ENCODE peak calls at places on chromosomes 12 and 14, in six cellular contexts. X, V, M, G, T and Z are unnamed samples.
A peak's percentile ranks its signal among the peaks of the same experiment; 100 is the strongest.

GRCh38 chr12:87155616-87156015 is 873.6 kb downstream of the C12orf50 start:
- DNase-seq in X (peak; percentile 60), V (no peak), M (no peak), G (no peak), T (peak; percentile 64), Z (peak; percentile 23)

GRCh38 chr14:34710006-34710405 is 4.4 kb downstream of the CFL2 start:
- DNase-seq in X (no peak), V (no peak), M (no peak), G (no peak), T (no peak), Z (no peak)

GRCh38 chr14:80919622-80920021 is 21.9 kb downstream of the CEP128 start:
- DNase-seq in X (no peak), V (no peak), M (no peak), G (no peak), T (no peak), Z (no peak)

GRCh38 chr14:100104523-100105300 is 39.5 kb downstream of the EVL start:
- DNase-seq in X (peak; percentile 56), V (no peak), M (no peak), G (no peak), T (peak; percentile 47), Z (peak; percentile 58)

GRCh38 chr14:53273671-53274072 is 120.5 kb upstream of the DDHD1 start:
- DNase-seq in X (no peak), V (no peak), M (no peak), G (no peak), T (peak; percentile 18), Z (no peak)

GRCh38 chr12:6068226-6068625 is 56.2 kb downstream of the VWF start:
- DNase-seq in X (no peak), V (no peak), M (no peak), G (no peak), T (no peak), Z (no peak)

GRCh38 chr14:67513631-67514108 is 19.4 kb upstream of the PLEKHH1 start:
- DNase-seq in X (no peak), V (no peak), M (no peak), G (no peak), T (no peak), Z (no peak)

GRCh38 chr12:15227004-15227679 is 5.9 kb upstream of the RERG start:
- DNase-seq in X (peak; percentile 27), V (peak; percentile 46), M (no peak), G (no peak), T (peak; percentile 56), Z (no peak)

GRCh38 chr12:63196168-63196567 is 45.2 kb upstream of the AVPR1A start:
- DNase-seq in X (no peak), V (no peak), M (no peak), G (no peak), T (no peak), Z (no peak)

GRCh38 chr12:85138833-85139232 is 102.7 kb downstream of the LRRIQ1 start:
- DNase-seq in X (peak; percentile 2), V (no peak), M (no peak), G (no peak), T (peak; percentile 15), Z (no peak)

GRCh38 chr12:2483713-2484112 is 311.1 kb upstream of the FKBP4 start:
- DNase-seq in X (no peak), V (no peak), M (no peak), G (no peak), T (no peak), Z (no peak)

GRCh38 chr12:130792926-130793849 is 45.9 kb downstream of the STX2 start:
- DNase-seq in X (no peak), V (no peak), M (no peak), G (no peak), T (no peak), Z (no peak)

GRCh38 chr12:119902084-119902509 is 25.0 kb upstream of the CIT start:
- DNase-seq in X (peak; percentile 62), V (peak; percentile 34), M (peak; percentile 73), G (peak; percentile 72), T (peak; percentile 72), Z (peak; percentile 33)

GRCh38 chr12:101823891-101824290 is 6.9 kb downstream of the GNPTAB start:
- DNase-seq in X (peak; percentile 15), V (peak; percentile 23), M (no peak), G (peak; percentile 75), T (peak; percentile 22), Z (no peak)

GRCh38 chr12:5988659-5989116 is 43.6 kb upstream of the ANO2 start:
- DNase-seq in X (peak; percentile 57), V (peak; percentile 76), M (peak; percentile 84), G (peak; percentile 81), T (peak; percentile 53), Z (peak; percentile 5)

GRCh38 chr14:105492966-105493871 is 2.2 kb downstream of the TEDC1 start:
- DNase-seq in X (no peak), V (peak; percentile 13), M (peak; percentile 39), G (no peak), T (no peak), Z (no peak)

GRCh38 chr12:21456291-21456780 is 18.9 kb downstream of the PYROXD1 start:
- DNase-seq in X (no peak), V (no peak), M (no peak), G (peak; percentile 59), T (no peak), Z (no peak)

GRCh38 chr12:122022393-122023338 is 982 bp downstream of the BCL7A start:
- DNase-seq in X (peak; percentile 25), V (no peak), M (no peak), G (no peak), T (no peak), Z (no peak)

GRCh38 chr12:89350260-89350659 is 2.0 kb downstream of the DUSP6 start:
- DNase-seq in X (no peak), V (no peak), M (no peak), G (no peak), T (no peak), Z (no peak)

GRCh38 chr12:124422142-124422569 is 127.3 kb downstream of the RFLNA start:
- DNase-seq in X (no peak), V (no peak), M (no peak), G (no peak), T (peak; percentile 54), Z (no peak)

GRCh38 chr14:81990312-81990761 is 456.7 kb upstream of the SEL1L start:
- DNase-seq in X (peak; percentile 25), V (no peak), M (no peak), G (no peak), T (peak; percentile 52), Z (no peak)

GRCh38 chr14:81986005-81986404 is 452.4 kb upstream of the SEL1L start:
- DNase-seq in X (no peak), V (no peak), M (no peak), G (no peak), T (no peak), Z (no peak)

DNA sequence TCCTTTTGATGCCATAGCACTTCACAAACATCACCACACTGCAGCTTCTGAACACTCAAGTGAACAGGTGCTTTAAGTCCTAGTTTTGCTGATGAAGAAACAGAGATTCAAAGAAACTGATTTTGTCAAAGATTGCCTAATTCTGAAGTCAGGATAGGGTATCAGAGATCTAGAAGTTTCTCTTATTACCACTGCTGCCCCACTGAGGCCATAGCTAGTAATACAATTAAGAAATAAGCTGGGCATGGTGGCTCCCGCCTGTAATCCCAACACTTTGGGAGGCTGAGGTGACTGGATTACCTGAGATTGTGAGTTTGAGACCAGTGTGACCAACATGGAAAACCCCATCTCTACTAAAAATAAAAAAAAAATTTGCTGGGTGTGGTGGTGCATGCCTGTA is 458.3 kb upstream of the SEL1L start:
- DNase-seq in X (no peak), V (no peak), M (no peak), G (no peak), T (peak; percentile 10), Z (no peak)
- TF ChIP-seq CTCF in X (no peak), V (no peak), M (peak; percentile 16), G (no peak), T (peak; percentile 26), Z (no peak)

GRCh38 chr12:26838888-26839416 is 6.0 kb upstream of the ITPR2 start:
- DNase-seq in X (no peak), V (no peak), M (no peak), G (no peak), T (no peak), Z (no peak)
- H3K4me3 ChIP-seq in X (no peak overlapping the region), V (no peak overlapping the region), M (no peak overlapping the region), G (no peak overlapping the region), T (no peak overlapping the region), Z (no peak overlapping the region)

DNA sequence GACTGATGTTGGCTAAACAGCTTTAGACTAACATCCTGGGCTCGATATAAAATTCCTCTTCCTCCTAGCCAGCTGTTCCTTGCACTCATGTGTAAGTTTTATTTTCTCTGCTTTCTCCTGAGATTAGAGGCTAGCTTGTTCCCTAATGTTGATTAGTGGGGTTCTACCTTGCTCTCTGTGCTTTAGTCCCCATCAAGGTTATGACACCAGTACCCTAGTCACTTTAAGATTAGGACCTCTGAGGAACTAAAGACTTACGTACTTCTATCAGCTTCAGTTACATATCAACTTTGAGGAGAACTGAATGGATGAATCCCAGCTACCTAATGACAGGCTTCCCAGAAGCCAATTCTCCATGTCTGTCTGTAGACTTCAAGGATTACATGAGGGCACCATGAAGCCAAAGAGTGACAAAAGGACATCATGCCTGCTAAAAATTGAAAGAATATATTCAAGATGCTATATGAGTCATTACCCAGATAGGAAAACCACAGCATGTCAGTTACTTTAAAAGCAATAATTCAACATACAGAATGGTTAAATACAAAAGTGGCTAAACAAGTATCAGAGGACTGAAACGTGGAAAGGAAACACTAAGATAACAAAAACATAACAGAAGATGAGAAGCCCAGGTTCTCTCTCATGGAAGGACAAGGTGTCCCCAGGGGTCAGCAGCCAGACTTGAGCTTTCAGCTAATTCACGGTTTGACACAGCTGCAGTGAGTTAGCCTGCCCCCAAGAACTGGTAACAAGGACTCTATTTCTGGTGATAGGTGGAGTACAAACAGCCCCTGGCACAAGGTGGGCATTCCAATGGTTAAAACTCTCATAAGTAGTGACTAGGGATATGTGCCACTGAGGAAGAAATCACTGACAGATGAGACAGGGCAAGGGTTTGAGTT is 20.4 kb downstream of the ADAM20 start:
- DNase-seq in X (no peak), V (no peak), M (no peak), G (no peak), T (no peak), Z (no peak)
- TF ChIP-seq CTCF in X (no peak), V (no peak), M (no peak), G (no peak), T (no peak), Z (no peak)

GRCh38 chr12:91179315-91179714 is 3.3 kb downstream of the DCN start:
- DNase-seq in X (no peak), V (no peak), M (no peak), G (no peak), T (peak; percentile 32), Z (no peak)

GRCh38 chr12:91181053-91181452 is 1.6 kb downstream of the DCN start:
- DNase-seq in X (peak; percentile 17), V (no peak), M (no peak), G (no peak), T (no peak), Z (no peak)

GRCh38 chr12:91178801-91179200 is 3.8 kb downstream of the DCN start:
- DNase-seq in X (peak; percentile 27), V (no peak), M (no peak), G (no peak), T (no peak), Z (no peak)

GRCh38 chr12:91180162-91180561 is 2.5 kb downstream of the DCN start:
- DNase-seq in X (no peak), V (no peak), M (no peak), G (no peak), T (no peak), Z (no peak)

DNA sequence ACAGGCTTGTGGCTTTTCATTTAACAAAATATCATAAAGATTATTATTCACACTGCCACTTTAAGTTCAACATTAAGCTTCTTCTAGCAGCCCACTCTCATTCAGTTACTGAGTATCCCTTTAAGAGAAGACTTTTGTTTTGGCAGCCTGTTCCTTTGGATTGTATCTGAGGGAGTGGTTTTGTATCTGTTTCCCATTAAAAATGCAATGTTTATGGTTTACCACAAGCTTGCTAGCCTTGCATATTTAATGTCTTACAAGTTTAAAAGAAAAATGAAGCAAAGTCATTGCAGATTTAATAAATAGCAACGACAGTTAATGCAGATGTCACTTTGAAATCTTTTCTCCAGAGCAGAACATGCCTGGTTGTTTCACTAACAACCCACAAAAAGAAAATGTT is 2.0 kb downstream of the DCN start:
- DNase-seq in X (peak; percentile 86), V (no peak), M (no peak), G (no peak), T (no peak), Z (peak; percentile 66)
- H3K4me3 ChIP-seq in X (peak overlapping the region; percentile 94), V (peak overlapping the region; percentile 45), M (peak overlapping the region; percentile 32), G (no peak overlapping the region), T (no peak overlapping the region), Z (peak overlapping the region; percentile 62)